ENCODE peak calls at places on chromosomes 7 and 10, in nine cellular contexts. E, H, U, F, G, V, P, W and Y are unnamed samples.

GRCh38 chr7:110804501-110804900 is 286.4 kb upstream of the LRRN3 start:
- DNase-seq in G (no peak), P (no peak), F (no peak), W (no peak), V (no peak), H (no peak), E (no peak), U (no peak), Y (no peak)

GRCh38 chr10:103958996-103959395 is 7.9 kb upstream of the SLK start:
- DNase-seq in G (no peak), V (no peak), E (no peak), F (peak), H (no peak), U (no peak), W (no peak), P (no peak), Y (no peak)

GRCh38 chr7:518630-519428 is 817 bp downstream of the PDGFA start:
- DNase-seq in W (no peak), U (no peak), F (peak), G (peak), P (peak), H (no peak), E (peak), V (no peak), Y (no peak)

GRCh38 chr7:66958708-66959350 is 36.6 kb downstream of the SBDS start:
- DNase-seq in P (no peak), F (no peak), G (peak), W (no peak), V (no peak), U (no peak), H (peak), E (no peak), Y (no peak)

GRCh38 chr7:7851381-7851780 is 117.2 kb upstream of the GLCCI1 start:
- DNase-seq in F (peak), E (no peak), G (no peak), H (no peak), V (no peak), P (peak), U (no peak), W (no peak), Y (no peak)

GRCh38 chr7:142445019-142445686 is 187.3 kb upstream of the PRSS58 start:
- DNase-seq in E (no peak), G (no peak), P (no peak), W (no peak), U (peak), F (no peak), H (no peak), V (no peak), Y (no peak)

GRCh38 chr7:16271990-16272665 is 149.2 kb downstream of the CRPPA start:
- DNase-seq in P (peak), H (no peak), F (peak), W (no peak), E (no peak), G (no peak), U (peak), V (no peak), Y (no peak)

GRCh38 chr7:18421297-18422004 is 74.1 kb upstream of the HDAC9 start:
- DNase-seq in P (peak), G (no peak), W (no peak), F (no peak), H (no peak), E (peak), V (no peak), U (no peak), Y (no peak)

GRCh38 chr7:26949319-26949718 is 84.9 kb upstream of the SKAP2 start:
- DNase-seq in U (no peak), V (no peak), G (no peak), H (no peak), W (no peak), F (no peak), E (no peak), P (no peak), Y (no peak)

GRCh38 chr10:31100662-31101061 is 69.0 kb upstream of the ZNF438 start:
- DNase-seq in E (no peak), H (no peak), V (no peak), F (no peak), P (no peak), W (no peak), U (no peak), G (no peak), Y (no peak)
- H3K4me3 ChIP-seq in E (no peak), H (no peak), V (no peak), F (no peak), P (no peak), W (no peak), U (no peak), G (no peak), Y (no peak)

GRCh38 chr7:85185355-85186082 is 1.3 kb downstream of the SEMA3D start:
- DNase-seq in E (no peak), V (peak), P (peak), F (peak), U (no peak), G (peak), W (no peak), H (peak), Y (no peak)

GRCh38 chr7:85186083-85186520 is 754 bp downstream of the SEMA3D start:
- DNase-seq in H (peak), G (peak), W (no peak), P (peak), U (no peak), F (peak), V (peak), E (no peak), Y (no peak)

GRCh38 chr7:85186521-85187241 is at the start of gene SEMA3D:
- DNase-seq in H (peak), G (peak), V (peak), P (peak), E (no peak), W (peak), U (peak), F (peak), Y (no peak)

DNA sequence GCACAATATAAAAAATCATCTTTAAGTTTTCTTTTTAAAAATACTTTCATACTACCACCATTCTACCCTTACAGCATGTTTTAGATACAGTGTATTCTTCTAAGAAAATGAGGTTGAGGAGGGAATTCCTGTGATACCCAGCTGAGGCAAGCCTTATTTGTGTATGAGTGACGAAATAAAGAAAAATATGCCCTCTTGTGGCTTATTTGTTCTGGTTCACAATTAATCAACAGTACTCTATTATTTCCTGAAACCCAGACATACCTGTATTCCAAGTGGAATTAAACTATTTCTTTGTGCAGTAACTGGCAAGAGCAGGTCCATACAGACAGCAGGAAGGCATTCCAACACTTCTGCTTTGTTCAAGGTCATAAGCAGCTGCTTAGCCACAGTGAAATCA is 4.5 kb upstream of the SEMA3D start:
- DNase-seq in P (peak), H (no peak), U (peak), G (no peak), F (peak), W (no peak), V (no peak), E (no peak), Y (no peak)
- TF ChIP-seq CTCF in P (peak), H (peak), U (peak), G (peak), F (peak), W (peak), V (no peak), E (no peak), Y (peak)

GRCh38 chr7:139734395-139734794 is 43.4 kb downstream of the HIPK2 start:
- DNase-seq in P (peak), F (peak), V (no peak), U (no peak), E (peak), G (peak), H (no peak), W (peak), Y (peak)

GRCh38 chr7:139730746-139731612 is 46.8 kb downstream of the HIPK2 start:
- DNase-seq in U (no peak), V (no peak), H (no peak), E (peak), G (peak), W (no peak), F (peak), P (peak), Y (no peak)

GRCh38 chr7:139732471-139733167 is 45.2 kb downstream of the HIPK2 start:
- DNase-seq in E (no peak), G (no peak), P (no peak), U (no peak), H (no peak), W (no peak), F (no peak), V (no peak), Y (no peak)

GRCh38 chr7:139733751-139734150 is 44.0 kb downstream of the HIPK2 start:
- DNase-seq in E (no peak), F (no peak), P (no peak), H (no peak), V (no peak), U (no peak), W (no peak), G (no peak), Y (no peak)

DNA sequence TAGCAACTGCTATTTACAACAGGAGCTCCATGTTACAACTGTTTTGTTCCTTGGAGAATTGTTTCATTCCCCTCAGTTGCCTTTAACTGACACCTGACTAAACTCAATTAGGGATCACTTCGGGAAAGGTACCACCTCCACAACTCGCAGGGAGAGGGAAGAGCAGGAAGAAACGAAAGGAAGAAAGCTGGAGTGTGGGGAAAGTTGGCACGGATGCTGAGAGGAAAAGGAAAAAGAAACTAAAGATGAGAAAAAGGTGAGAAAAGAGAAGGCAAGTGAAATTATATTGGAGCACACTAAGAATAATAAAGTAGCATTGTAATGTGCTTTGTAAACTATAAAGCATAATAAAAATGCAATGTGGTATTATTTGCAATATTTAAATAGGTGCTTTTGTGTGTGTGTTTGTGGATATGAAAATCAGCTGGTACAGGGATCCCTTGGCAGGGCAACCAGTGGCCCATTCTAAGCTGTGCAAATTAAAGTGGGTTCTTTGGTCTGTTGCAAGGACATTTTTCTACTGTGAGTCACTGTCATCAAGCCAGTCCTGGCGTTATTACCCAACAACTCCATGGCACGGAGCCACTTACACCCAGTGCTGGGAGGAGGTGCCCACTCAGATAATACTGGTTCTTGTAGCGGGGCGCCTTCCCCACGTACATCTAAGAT is 45.9 kb downstream of the HIPK2 start:
- DNase-seq in E (peak), V (peak), F (peak), H (no peak), G (peak), P (peak), U (peak), W (no peak), Y (no peak)
- H3K4me3 ChIP-seq in E (no peak), V (no peak), F (peak), H (no peak), G (peak), P (peak), U (peak), W (no peak), Y (no peak)

GRCh38 chr10:26863677-26864076 is 2.9 kb upstream of the ABI1 start:
- DNase-seq in V (no peak), G (no peak), F (no peak), P (no peak), H (no peak), W (no peak), E (no peak), U (no peak), Y (no peak)

GRCh38 chr10:26860542-26861325 is at the start of gene ABI1:
- DNase-seq in G (peak), P (peak), V (peak), F (peak), H (peak), W (peak), U (peak), E (peak), Y (peak)

GRCh38 chr10:26860026-26860541 is 674 bp downstream of the ABI1 start:
- DNase-seq in P (peak), W (peak), G (peak), U (no peak), E (peak), H (peak), V (peak), F (peak), Y (peak)

GRCh38 chr10:26859241-26860025 is 1.3 kb downstream of the ABI1 start:
- DNase-seq in H (no peak), W (no peak), V (no peak), G (no peak), P (peak), F (peak), U (no peak), E (no peak), Y (no peak)

DNA sequence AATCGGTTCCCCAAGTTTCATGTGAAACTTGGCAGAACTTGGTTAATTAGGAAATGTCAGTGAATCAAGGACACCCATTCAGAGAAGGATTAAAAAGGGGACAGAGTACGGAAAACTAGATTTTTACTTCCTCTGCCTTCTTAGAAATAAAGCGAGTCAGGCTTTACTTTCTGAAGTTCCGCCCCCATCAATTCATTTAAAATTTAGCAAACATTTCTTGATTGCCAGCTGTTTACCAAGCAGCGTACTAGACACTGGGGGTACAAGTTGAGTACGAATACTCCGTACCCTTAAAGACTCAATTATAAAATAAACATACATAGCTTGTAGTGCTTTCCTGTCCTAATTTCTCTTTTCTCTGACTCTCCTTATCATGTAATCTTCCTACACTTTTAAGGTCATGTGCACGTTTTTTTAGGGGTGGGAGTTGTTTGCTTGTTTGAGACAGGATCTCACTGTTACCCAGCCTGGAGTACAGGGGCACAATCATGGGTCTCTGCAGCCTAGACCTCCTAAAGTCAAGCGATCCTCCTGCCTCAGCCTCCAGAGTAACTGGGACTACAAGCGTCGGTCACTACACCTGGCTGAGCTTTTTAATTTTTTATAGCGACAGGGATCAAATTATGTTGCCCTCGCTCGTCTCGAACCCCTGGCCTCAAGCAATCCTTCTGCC is 704 bp upstream of the ABI1 start:
- DNase-seq in V (no peak), U (no peak), P (no peak), W (no peak), G (no peak), E (no peak), F (no peak), H (no peak), Y (no peak)
- TF ChIP-seq CTCF in V (no peak), U (peak), P (no peak), W (no peak), G (peak), E (no peak), F (no peak), H (peak), Y (no peak)